ENCODE peak calls at places on chromosomes 3 and 15, in six cellular contexts. X, P, I, S, A and O are unnamed samples.

GRCh38 chr15:48681274-48681840 is 35.8 kb upstream of the FBN1 start:
- DNase-seq in X (no peak), P (peak), I (peak), S (no peak), A (no peak), O (no peak)

GRCh38 chr3:161559177-161559998 is 62.8 kb downstream of the OTOL1 start:
- DNase-seq in X (peak), P (peak), I (peak), S (no peak), A (no peak), O (no peak)

GRCh38 chr3:64332461-64333350 is 107.4 kb upstream of the PRICKLE2 start:
- DNase-seq in X (no peak), P (no peak), I (no peak), S (no peak), A (no peak), O (no peak)

GRCh38 chr15:96390986-96391385 is 60.5 kb downstream of the NR2F2 start:
- DNase-seq in X (no peak), P (no peak), I (peak), S (no peak), A (no peak), O (no peak)

GRCh38 chr3:148460686-148461085 is 237.0 kb upstream of the AGTR1 start:
- DNase-seq in X (no peak), P (no peak), I (no peak), S (no peak), A (no peak), O (no peak)

GRCh38 chr3:53778154-53778553 is 68.1 kb downstream of the CHDH start:
- DNase-seq in X (no peak), P (no peak), I (no peak), S (no peak), A (no peak), O (no peak)

GRCh38 chr3:123104550-123104949 is 37.7 kb downstream of the PDIA5 start:
- DNase-seq in X (no peak), P (peak), I (peak), S (no peak), A (no peak), O (no peak)

GRCh38 chr3:52451237-52452083 is 2.4 kb downstream of the TNNC1 start:
- DNase-seq in X (no peak), P (no peak), I (no peak), S (no peak), A (no peak), O (no peak)

GRCh38 chr15:89023311-89023961 is 64.8 kb upstream of the ABHD2 start:
- DNase-seq in X (no peak), P (no peak), I (no peak), S (no peak), A (no peak), O (no peak)

GRCh38 chr3:105827101-105827634 is 41.6 kb downstream of the CBLB start:
- DNase-seq in X (no peak), P (peak), I (no peak), S (no peak), A (no peak), O (no peak)

GRCh38 chr3:165797551-165797950 is 39.7 kb downstream of the BCHE start:
- DNase-seq in X (no peak), P (no peak), I (no peak), S (no peak), A (no peak), O (no peak)

GRCh38 chr3:14224895-14225294 is 46.3 kb downstream of the LSM3 start:
- DNase-seq in X (no peak), P (peak), I (peak), S (no peak), A (no peak), O (no peak)

GRCh38 chr15:73624530-73624929 is 8.7 kb downstream of the NPTN start:
- DNase-seq in X (no peak), P (no peak), I (no peak), S (no peak), A (no peak), O (no peak)

GRCh38 chr3:184629555-184630160 is 68.1 kb downstream of the EPHB3 start:
- DNase-seq in X (no peak), P (no peak), I (no peak), S (no peak), A (no peak), O (no peak)

GRCh38 chr3:98359993-98360675 is 6.5 kb downstream of the OR5K4 start:
- DNase-seq in X (no peak), P (no peak), I (peak), S (no peak), A (no peak), O (no peak)

GRCh38 chr15:70715840-70716510 is 47.4 kb downstream of the UACA start:
- DNase-seq in X (no peak), P (no peak), I (peak), S (no peak), A (no peak), O (no peak)

GRCh38 chr3:51057111-51057510 is 328.0 kb upstream of the MANF start:
- DNase-seq in X (no peak), P (no peak), I (no peak), S (no peak), A (no peak), O (no peak)

GRCh38 chr3:18208856-18209255 is 216.3 kb downstream of the SATB1 start:
- DNase-seq in X (peak), P (no peak), I (no peak), S (no peak), A (no peak), O (no peak)

GRCh38 chr3:42892807-42893206 is 13.1 kb upstream of the ZNF662 start:
- DNase-seq in X (no peak), P (no peak), I (no peak), S (no peak), A (no peak), O (no peak)

GRCh38 chr3:131903988-131904415 is 130.8 kb downstream of the CPNE4 start:
- DNase-seq in X (no peak), P (peak), I (peak), S (no peak), A (no peak), O (no peak)

GRCh38 chr3:131922356-131922755 is 112.5 kb downstream of the CPNE4 start:
- DNase-seq in X (no peak), P (no peak), I (no peak), S (no peak), A (no peak), O (no peak)

GRCh38 chr3:173730391-173730790 is 332.8 kb downstream of the NLGN1 start:
- DNase-seq in X (no peak), P (peak), I (no peak), S (no peak), A (no peak), O (no peak)